ENCODE peak calls at places on chromosomes 6 and 20, in four cellular contexts. H is HTR-8/SVneo; Q is HS-27A; O is activated CD4-positive, alpha-beta T cell treated with anti-CD3 and anti-CD28 coated beads, Interleukin-2, amount 50 U/mL, for 1 hour. X is an unnamed sample.

GRCh38 chr20:53698321-53698978 is 104.8 kb upstream of the ZNF217 start:
- DNase-seq in O (no peak), H (no peak), Q (no peak), X (no peak)

GRCh38 chr6:113102761-113103160 is 754.4 kb upstream of the MARCKS start:
- DNase-seq in O (no peak), H (no peak), Q (no peak), X (peak)

GRCh38 chr6:2353412-2354137 is 108.2 kb upstream of the GMDS start:
- DNase-seq in Q (no peak), O (peak), H (peak), X (peak)

GRCh38 chr6:34357937-34358336 is 34.5 kb downstream of the NUDT3 start:
- DNase-seq in O (no peak), Q (no peak), H (no peak), X (no peak)

GRCh38 chr6:169543704-169544103 is 158.1 kb downstream of the WDR27 start:
- DNase-seq in Q (no peak), H (no peak), O (no peak), X (no peak)

GRCh38 chr6:136548582-136549330 is 1.5 kb downstream of the MAP7 start:
- DNase-seq in O (no peak), H (no peak), Q (no peak), X (no peak)

GRCh38 chr20:33008336-33009213 is 1.1 kb downstream of the BPIFB2 start:
- DNase-seq in H (no peak), Q (no peak), O (no peak), X (no peak)

GRCh38 chr6:150866147-150867073 is 908 bp downstream of the MTHFD1L start:
- DNase-seq in Q (no peak), O (peak), H (peak), X (peak)

GRCh38 chr20:24663496-24663895 is 194.1 kb downstream of the SYNDIG1 start:
- DNase-seq in Q (no peak), O (no peak), H (no peak), X (no peak)

GRCh38 chr6:72348926-72349325 is 272.9 kb upstream of the KCNQ5 start:
- DNase-seq in O (no peak), Q (peak), H (no peak), X (peak)

X was measured in foreskin fibroblast.